ENCODE peak calls at places on chromosomes 3 and 15, in seven cellular contexts. Q is MM.1S, M is hepatocyte, V is osteoblast, T is mammary epithelial cell, A is fibroblast of lung, X is A549. H is an unnamed sample.

GRCh38 chr15:90087454-90088154 is 14.7 kb downstream of the IDH2 start:
- DNase-seq in Q (no peak), M (no peak), V (peak; percentile 86), T (no peak), A (peak; percentile 38), X (peak; percentile 82), H (peak; percentile 48)

GRCh38 chr15:96344120-96344705 is 13.7 kb downstream of the NR2F2 start:
- DNase-seq in Q (no peak), M (no peak), V (peak; percentile 84), T (no peak), A (no peak), X (no peak), H (no peak)

GRCh38 chr3:6216135-6216792 is 644.7 kb upstream of the GRM7 start:
- DNase-seq in Q (no peak), M (no peak), V (peak; percentile 19), T (no peak), A (no peak), X (no peak), H (no peak)

GRCh38 chr15:74417230-74417629 is 16.5 kb downstream of the SEMA7A start:
- DNase-seq in Q (no peak), M (no peak), V (peak; percentile 99), T (peak; percentile 57), A (peak; percentile 53), X (no peak), H (peak; percentile 65)

GRCh38 chr3:188006726-188007393 is 147.1 kb upstream of the LPP start:
- DNase-seq in Q (no peak), M (no peak), V (no peak), T (no peak), A (no peak), X (no peak), H (peak; percentile 61)

GRCh38 chr3:148062590-148062989 is 635.1 kb upstream of the AGTR1 start:
- DNase-seq in Q (no peak), M (no peak), V (no peak), T (no peak), A (no peak), X (no peak), H (peak; percentile 77)

GRCh38 chr3:110579841-110580550 is 491.6 kb upstream of the NECTIN3 start:
- DNase-seq in Q (no peak), M (no peak), V (no peak), T (no peak), A (peak; percentile 54), X (no peak), H (peak; percentile 37)

GRCh38 chr3:140859592-140860336 is 81.9 kb upstream of the SLC25A36 start:
- DNase-seq in Q (peak; percentile 49), M (no peak), V (no peak), T (peak; percentile 23), A (no peak), X (no peak), H (peak; percentile 10)

GRCh38 chr3:161014997-161015749 is 90.0 kb downstream of the B3GALNT1 start:
- DNase-seq in Q (no peak), M (no peak), V (no peak), T (no peak), A (no peak), X (no peak), H (no peak)

GRCh38 chr15:77649019-77649418 is 16.3 kb upstream of the LINGO1 start:
- DNase-seq in Q (no peak), M (no peak), V (no peak), T (no peak), A (no peak), X (no peak), H (no peak)

GRCh38 chr3:185049710-185050109 is 103.2 kb downstream of the C3orf70 start:
- DNase-seq in Q (no peak), M (no peak), V (no peak), T (no peak), A (no peak), X (no peak), H (no peak)

GRCh38 chr3:158492685-158493084 is 78.3 kb upstream of the MLF1 start:
- DNase-seq in Q (no peak), M (no peak), V (no peak), T (no peak), A (no peak), X (no peak), H (no peak)

GRCh38 chr15:67256051-67256450 is 1.5 kb downstream of the IQCH start:
- DNase-seq in Q (no peak), M (no peak), V (no peak), T (no peak), A (no peak), X (no peak), H (no peak)

GRCh38 chr3:76997733-76998132 is 42.2 kb upstream of the ROBO2 start:
- DNase-seq in Q (no peak), M (no peak), V (no peak), T (no peak), A (peak; percentile 96), X (no peak), H (no peak)

GRCh38 chr3:138082992-138083386 is 32.4 kb downstream of the DZIP1L start:
- DNase-seq in Q (no peak), M (no peak), V (no peak), T (peak; percentile 31), A (no peak), X (no peak), H (peak; percentile 10)

GRCh38 chr3:9230596-9230995 is 18.9 kb downstream of the SRGAP3 start:
- DNase-seq in Q (no peak), M (no peak), V (no peak), T (no peak), A (no peak), X (no peak), H (no peak)

GRCh38 chr3:17006143-17006839 is 121.5 kb downstream of the PLCL2 start:
- DNase-seq in Q (no peak), M (no peak), V (no peak), T (no peak), A (no peak), X (no peak), H (no peak)

GRCh38 chr3:184417619-184418327 is 37.9 kb downstream of the CHRD start:
- DNase-seq in Q (peak; percentile 85), M (peak; percentile 81), V (no peak), T (peak; percentile 51), A (peak; percentile 57), X (peak; percentile 44), H (peak; percentile 69)

GRCh38 chr3:11705049-11705448 is 61.3 kb upstream of the VGLL4 start:
- DNase-seq in Q (no peak), M (no peak), V (no peak), T (no peak), A (no peak), X (no peak), H (no peak)

GRCh38 chr3:130870423-130870822 is 23.5 kb upstream of the ATP2C1 start:
- DNase-seq in Q (no peak), M (no peak), V (no peak), T (no peak), A (no peak), X (no peak), H (no peak)

GRCh38 chr3:9875448-9875847 is 4.6 kb downstream of the CIDEC start:
- DNase-seq in Q (no peak), M (no peak), V (no peak), T (no peak), A (no peak), X (no peak), H (no peak)

GRCh38 chr3:62373215-62373614 is at the start of gene FEZF2:
- DNase-seq in Q (no peak), M (no peak), V (no peak), T (no peak), A (no peak), X (no peak), H (no peak)

GRCh38 chr3:128619146-128619890 is 31.3 kb downstream of the RPN1 start:
- DNase-seq in Q (no peak), M (no peak), V (peak; percentile 98), T (peak; percentile 77), A (peak; percentile 84), X (no peak), H (peak; percentile 50)

GRCh38 chr15:34358367-34358766 is 8.6 kb downstream of the LPCAT4 start:
- DNase-seq in Q (no peak), M (no peak), V (no peak), T (no peak), A (no peak), X (peak; percentile 82), H (peak; percentile 44)
- TF ChIP-seq CTCF in Q (no peak), M (peak; percentile 12), V (peak; percentile 29), T (peak; percentile 36), A (no peak), X (peak; percentile 35), H (peak; percentile 62)

DNA sequence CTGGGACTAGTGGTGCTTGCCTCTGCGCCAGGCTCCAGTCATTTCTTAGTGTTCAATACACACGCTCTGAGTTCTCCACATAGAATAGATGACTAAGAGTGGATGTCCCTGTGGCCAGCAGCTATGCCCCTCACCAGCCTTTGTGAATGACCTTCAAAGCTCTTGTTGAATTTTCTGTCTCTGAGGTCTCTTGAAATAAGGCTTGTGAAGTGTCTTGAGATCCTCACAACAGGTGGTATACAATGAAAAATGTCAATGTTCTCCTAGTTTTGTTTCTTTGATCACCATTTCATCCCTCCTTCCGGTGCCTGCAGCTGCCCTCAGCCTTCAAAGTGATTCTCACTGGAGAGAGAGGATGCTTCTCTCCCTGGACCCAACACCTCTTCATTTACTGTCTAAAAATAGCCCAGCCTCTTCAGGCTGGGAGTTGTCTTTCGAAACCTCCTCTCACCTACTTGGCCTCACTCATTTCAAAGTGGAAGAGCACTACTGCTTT is 5.4 kb downstream of the MAPKBP1 start:
- DNase-seq in Q (peak; percentile 14), M (no peak), V (no peak), T (no peak), A (no peak), X (no peak), H (no peak)
- H3K4me2 ChIP-seq in Q (peak overlapping the region; percentile 45), M (peak overlapping the region; percentile 48), V (peak overlapping the region; percentile 37), T (peak overlapping the region; percentile 34), A (peak overlapping the region; percentile 34), X (no peak overlapping the region), H (peak overlapping the region; percentile 3)

GRCh38 chr15:36877796-36878744 is 222.3 kb downstream of the MEIS2 start:
- DNase-seq in Q (no peak), M (no peak), V (peak; percentile 68), T (no peak), A (no peak), X (no peak), H (no peak)
- H3K4me3 ChIP-seq in Q (peak overlapping the region; percentile 50), M (no peak overlapping the region), V (peak overlapping the region; percentile 44), T (no peak overlapping the region), A (no peak overlapping the region), X (no peak overlapping the region), H (no peak overlapping the region)

DNA sequence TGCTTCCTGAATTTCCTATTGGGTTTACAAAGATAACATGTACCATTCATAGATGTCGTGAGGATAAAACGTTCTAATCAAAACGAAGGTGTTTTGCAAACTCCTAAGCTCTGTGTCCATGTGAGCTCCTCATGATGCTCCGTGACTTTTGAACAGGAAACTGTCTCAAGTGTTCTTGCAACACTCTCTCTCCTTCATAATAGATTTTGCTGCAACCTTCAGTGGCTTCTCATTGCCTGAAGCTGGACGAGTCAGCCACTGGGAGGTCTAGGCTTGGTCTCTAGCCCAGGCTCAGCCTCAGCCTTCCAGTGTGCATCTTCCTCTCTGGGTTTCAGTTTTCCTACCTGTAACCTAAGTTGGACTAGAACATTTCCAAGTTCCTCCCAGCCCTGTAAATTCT is 18.7 kb upstream of the BCL2A1 start:
- DNase-seq in Q (no peak), M (peak; percentile 29), V (no peak), T (peak; percentile 31), A (peak; percentile 21), X (no peak), H (no peak)
- TF ChIP-seq CTCF in Q (no peak), M (no peak), V (no peak), T (no peak), A (no peak), X (no peak), H (no peak)

H was measured in PC-3.